ENCODE peak calls at places on chromosomes 1 and 21, in six cellular contexts. P is uterus, C is mammary epithelial cell, F is lower lobe of right lung, K is body of pancreas, W is hepatocyte. G is an unnamed sample. For H3K4me1, the result is how much of the 10 kb centered on the place peaks cover.

GRCh38 chr1:209202826-209203439 is 380.6 kb upstream of the CAMK1G start:
- DNase-seq in F (no peak), W (peak), K (no peak), P (no peak), C (peak), G (no peak)

GRCh38 chr1:48644950-48645605 is 131.6 kb downstream of the BEND5 start:
- DNase-seq in P (no peak), W (no peak), F (no peak), C (no peak), K (no peak), G (no peak)

GRCh38 chr1:207698822-207699483 is 52.9 kb upstream of the CD46 start:
- DNase-seq in P (no peak), C (peak), K (peak), F (no peak), W (peak), G (no peak)

GRCh38 chr1:161439280-161440232 is 65.7 kb upstream of the FCGR2A start:
- DNase-seq in P (no peak), C (peak), W (peak), K (peak), F (peak), G (no peak)

GRCh38 chr1:87292684-87293493 is 35.8 kb upstream of the LMO4 start:
- DNase-seq in P (peak), W (peak), K (peak), C (peak), F (no peak), G (no peak)

GRCh38 chr1:16116625-16117024 is 39.2 kb downstream of the EPHA2 start:
- DNase-seq in K (no peak), W (no peak), C (no peak), P (no peak), F (peak), G (no peak)

GRCh38 chr1:78060857-78061563 is 15.2 kb downstream of the GIPC2 start:
- DNase-seq in F (no peak), W (no peak), K (no peak), C (peak), P (no peak), G (no peak)

GRCh38 chr1:81349194-81349965 is 451.4 kb upstream of the ADGRL2 start:
- DNase-seq in P (no peak), W (no peak), K (no peak), F (no peak), C (no peak), G (no peak)

GRCh38 chr1:180935326-180936109 is 22.8 kb downstream of the KIAA1614 start:
- DNase-seq in K (peak), C (no peak), P (no peak), W (peak), F (no peak), G (no peak)

GRCh38 chr1:241356187-241356518 is 852 bp downstream of the RGS7 start:
- DNase-seq in P (no peak), F (no peak), W (peak), C (no peak), K (peak), G (no peak)

GRCh38 chr1:25543425-25544242 is at the start of gene LDLRAP1:
- DNase-seq in F (peak), C (peak), P (peak), W (peak), K (peak), G (peak)

GRCh38 chr1:201051399-201051798 is 27.9 kb upstream of the KIF21B start:
- DNase-seq in P (no peak), C (no peak), F (no peak), W (no peak), K (no peak), G (no peak)

GRCh38 chr1:17328855-17329254 is 20.9 kb downstream of the PADI4 start:
- DNase-seq in F (no peak), K (no peak), W (no peak), P (no peak), C (no peak), G (no peak)

GRCh38 chr21:42055425-42055824 is 15.7 kb upstream of the UMODL1 start:
- DNase-seq in F (no peak), K (no peak), C (no peak), P (no peak), W (no peak), G (no peak)

GRCh38 chr21:31491617-31492016 is 147.6 kb upstream of the TIAM1 start:
- DNase-seq in F (no peak), P (no peak), C (no peak), K (no peak), W (no peak), G (no peak)

GRCh38 chr21:36704958-36705678 is 6.2 kb downstream of the SIM2 start:
- DNase-seq in K (no peak), W (no peak), F (no peak), P (no peak), C (no peak), G (no peak)

GRCh38 chr1:77290576-77290975 is 8.8 kb downstream of the AK5 start:
- DNase-seq in P (no peak), K (no peak), C (no peak), W (no peak), F (no peak), G (no peak)

GRCh38 chr1:185318431-185319151 is 1.5 kb upstream of the IVNS1ABP start:
- DNase-seq in W (no peak), P (no peak), K (no peak), C (no peak), F (no peak), G (no peak)

GRCh38 chr1:37514350-37515184 is at the start of gene MEAF6:
- DNase-seq in P (peak), F (peak), C (peak), K (peak), W (peak), G (peak)

GRCh38 chr1:161390559-161390858 is 22.8 kb upstream of the CFAP126 start:
- DNase-seq in F (no peak), C (no peak), W (no peak), P (no peak), K (no peak), G (no peak)

GRCh38 chr1:85320371-85321131 is 44.1 kb upstream of the BCL10 start:
- DNase-seq in F (no peak), W (no peak), P (no peak), K (no peak), C (peak), G (no peak)

GRCh38 chr21:23725576-23725975 is 1881.7 kb downstream of the MRPL39 start:
- DNase-seq in W (no peak), C (no peak), K (no peak), P (no peak), F (no peak), G (no peak)

GRCh38 chr1:202615501-202616354 is 94.5 kb downstream of the SYT2 start:
- DNase-seq in P (no peak), C (no peak), K (no peak), F (no peak), W (no peak), G (no peak)

GRCh38 chr1:117201808-117202207 is 8.9 kb downstream of the VTCN1 start:
- DNase-seq in C (no peak), F (no peak), W (no peak), K (no peak), P (no peak), G (no peak)

GRCh38 chr21:38988211-38989096 is 182.7 kb downstream of the ETS2 start:
- DNase-seq in W (peak), P (no peak), C (no peak), K (no peak), F (no peak), G (no peak)

GRCh38 chr1:94697839-94698238 is 122.3 kb upstream of the SLC44A3 start:
- DNase-seq in F (no peak), W (peak), C (no peak), P (no peak), K (no peak), G (no peak)

GRCh38 chr1:178101266-178101630 is 7.3 kb downstream of the RASAL2 start:
- DNase-seq in P (no peak), C (no peak), W (no peak), F (no peak), K (no peak), G (no peak)

GRCh38 chr1:155079487-155080249 is 1.0 kb downstream of the EFNA3 start:
- DNase-seq in W (peak), F (no peak), C (no peak), K (peak), P (no peak), G (no peak)

GRCh38 chr1:24089743-24090555 is 22.0 kb downstream of the MYOM3 start:
- DNase-seq in W (no peak), F (peak), K (no peak), P (no peak), C (no peak), G (no peak)

GRCh38 chr1:235127774-235128452 is 724 bp downstream of the TOMM20 start:
- DNase-seq in P (no peak), C (peak), W (peak), K (no peak), F (no peak), G (no peak)

GRCh38 chr21:35483267-35483666 is 434.2 kb upstream of the RUNX1 start:
- DNase-seq in K (no peak), F (no peak), W (no peak), C (no peak), P (no peak), G (no peak)

GRCh38 chr1:63087966-63088365 is 234.4 kb upstream of the FOXD3 start:
- DNase-seq in W (peak), C (no peak), P (no peak), F (no peak), K (peak), G (no peak)

GRCh38 chr1:36523850-36524249 is 41.1 kb upstream of the CSF3R start:
- DNase-seq in K (no peak), F (no peak), P (no peak), W (no peak), C (no peak), G (no peak)

GRCh38 chr1:2288816-2289536 is 60.9 kb downstream of the SKI start:
- DNase-seq in P (no peak), F (no peak), C (no peak), K (no peak), W (no peak), G (no peak)
- H3K4me1 ChIP-seq in P (half or more), F (half or more), C (under half), K (under half), W (under half), G (under half)

GRCh38 chr1:6802454-6802853 is 17.2 kb downstream of the CAMTA1 start:
- DNase-seq in F (no peak), C (no peak), P (no peak), K (no peak), W (no peak), G (no peak)

GRCh38 chr1:6801199-6801598 is 15.9 kb downstream of the CAMTA1 start:
- DNase-seq in P (no peak), W (no peak), K (no peak), C (no peak), F (no peak), G (no peak)

GRCh38 chr1:6799499-6799898 is 14.2 kb downstream of the CAMTA1 start:
- DNase-seq in C (no peak), P (no peak), W (no peak), F (no peak), K (no peak), G (no peak)

GRCh38 chr1:6801998-6802397 is 16.7 kb downstream of the CAMTA1 start:
- DNase-seq in C (peak), P (no peak), K (no peak), F (no peak), W (no peak), G (no peak)

DNA sequence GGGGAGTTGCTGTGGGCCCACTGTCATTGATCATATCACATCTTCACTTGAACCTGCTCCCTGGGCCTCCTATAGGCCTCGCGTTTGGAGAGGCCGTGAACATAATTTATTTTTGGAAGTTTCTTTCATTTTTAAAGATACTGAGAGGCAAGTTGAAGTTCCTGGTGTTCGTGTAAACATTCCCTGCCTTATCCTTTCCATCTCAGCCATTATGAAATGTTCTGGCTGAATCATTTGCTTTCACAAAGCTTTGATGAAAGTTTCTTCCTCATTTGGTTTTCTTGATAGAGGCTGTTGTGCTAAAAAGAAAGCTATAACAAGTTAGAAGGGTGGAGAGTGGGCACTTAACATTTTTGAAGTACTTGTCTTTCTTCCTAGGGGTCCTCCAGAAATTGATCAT is 15.5 kb downstream of the CAMTA1 start:
- DNase-seq in K (no peak), P (no peak), C (no peak), W (no peak), F (no peak), G (no peak)
- H3K4me1 ChIP-seq in K (under half), P (under half), C (under half), W (under half), F (under half), G (half or more)

GRCh38 chr21:17527711-17528110 is 14.9 kb downstream of the CXADR start:
- DNase-seq in C (no peak), P (no peak), K (no peak), F (no peak), W (no peak), G (no peak)

GRCh38 chr21:17529648-17530047 is 16.8 kb downstream of the CXADR start:
- DNase-seq in K (no peak), P (no peak), C (no peak), W (no peak), F (no peak), G (no peak)

GRCh38 chr21:17524635-17525034 is 11.8 kb downstream of the CXADR start:
- DNase-seq in W (no peak), K (no peak), C (no peak), P (no peak), F (no peak), G (no peak)

GRCh38 chr21:17527240-17527639 is 14.4 kb downstream of the CXADR start:
- DNase-seq in C (peak), K (no peak), F (no peak), P (no peak), W (peak), G (no peak)

DNA sequence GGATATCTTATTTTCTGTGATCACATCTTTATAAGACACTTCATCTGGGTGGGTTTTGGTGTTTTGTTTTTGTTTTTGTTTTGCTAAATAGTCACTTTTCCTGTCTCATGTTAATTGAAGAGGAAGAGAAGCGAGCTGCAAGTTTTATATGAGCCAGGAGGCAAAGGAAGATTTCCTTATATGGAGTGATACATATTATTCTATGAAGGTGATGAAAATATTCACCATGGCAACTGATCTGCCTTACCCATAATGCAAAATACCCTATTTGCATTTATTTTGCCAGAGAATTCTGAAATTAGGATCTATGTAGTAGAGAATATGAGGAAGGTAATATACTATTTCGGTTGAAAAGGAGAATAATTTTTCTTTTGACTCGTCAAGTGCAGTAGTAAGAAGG is 13.9 kb downstream of the CXADR start:
- DNase-seq in K (no peak), C (no peak), F (no peak), P (no peak), W (no peak), G (no peak)
- H3K4me1 ChIP-seq in K (under half), C (under half), F (under half), P (under half), W (under half), G (under half)

GRCh38 chr1:231381729-231382128 is 40.4 kb downstream of the EGLN1 start:
- DNase-seq in P (no peak), K (no peak), C (peak), W (no peak), F (no peak), G (no peak)

GRCh38 chr1:231385118-231385748 is 36.9 kb downstream of the EGLN1 start:
- DNase-seq in K (peak), F (no peak), W (peak), C (peak), P (no peak), G (no peak)

GRCh38 chr1:231386472-231386871 is 35.6 kb downstream of the EGLN1 start:
- DNase-seq in C (no peak), K (no peak), P (no peak), F (no peak), W (no peak), G (no peak)

GRCh38 chr1:231382426-231382825 is 39.7 kb downstream of the EGLN1 start:
- DNase-seq in C (no peak), P (no peak), K (no peak), F (no peak), W (no peak), G (no peak)

GRCh38 chr1:231383159-231383855 is 38.8 kb downstream of the EGLN1 start:
- DNase-seq in K (no peak), W (no peak), C (peak), F (no peak), P (no peak), G (no peak)
- H3K4me1 ChIP-seq in K (half or more), W (under half), C (under half), F (under half), P (under half), G (under half)

GRCh38 chr1:156673387-156674121 is 3.7 kb downstream of the NES start:
- DNase-seq in C (no peak), P (no peak), F (no peak), K (no peak), W (peak), G (no peak)
- H3K4me1 ChIP-seq in C (under half), P (under half), F (under half), K (under half), W (under half), G (under half)

GRCh38 chr1:3126756-3127718 is 58.0 kb downstream of the PRDM16 start:
- DNase-seq in P (no peak), W (no peak), F (no peak), C (no peak), K (peak), G (no peak)
- H3K4me1 ChIP-seq in P (under half), W (under half), F (under half), C (under half), K (under half), G (under half)

GRCh38 chr1:27652505-27652904 is 17.5 kb upstream of the FGR start:
- DNase-seq in K (no peak), W (no peak), P (no peak), F (no peak), C (no peak), G (no peak)
- H3K4me1 ChIP-seq in K (under half), W (under half), P (under half), F (under half), C (under half), G (under half)

G was measured in right atrium auricular region.